ENCODE peak calls at places on chromosomes 5 and 9, in four cellular contexts. Q is GM12878, C is HepG2, A is K562. M is an unnamed sample.

GRCh38 chr5:32814620-32815019 is 103.5 kb downstream of the NPR3 start:
- DNase-seq in Q (no peak), C (no peak), A (no peak), M (no peak)

GRCh38 chr9:13429271-13429670 is 149.8 kb upstream of the MPDZ start:
- DNase-seq in Q (no peak), A (no peak), C (no peak), M (no peak)

GRCh38 chr5:67425514-67425913 is 228.9 kb upstream of the CD180 start:
- DNase-seq in Q (no peak), A (no peak), C (no peak), M (no peak)

GRCh38 chr9:77907581-77907980 is 124.0 kb downstream of the GNAQ start:
- DNase-seq in C (no peak), A (no peak), Q (no peak), M (no peak)

GRCh38 chr9:90290716-90291485 is 351.7 kb downstream of the DIRAS2 start:
- DNase-seq in A (no peak), Q (no peak), C (no peak), M (no peak)

GRCh38 chr5:133128066-133128465 is 76.3 kb downstream of the HSPA4 start:
- DNase-seq in A (no peak), C (no peak), Q (no peak), M (no peak)

GRCh38 chr9:73806876-73807275 is 655.2 kb downstream of the ANXA1 start:
- DNase-seq in Q (no peak), A (no peak), C (no peak), M (no peak)

GRCh38 chr5:109927639-109928038 is 237.9 kb downstream of the MAN2A1 start:
- DNase-seq in A (no peak), Q (no peak), C (no peak), M (no peak)

GRCh38 chr5:125446986-125447385 is 700.5 kb upstream of the ZNF608 start:
- DNase-seq in Q (no peak), A (no peak), C (no peak), M (no peak)

GRCh38 chr5:78738104-78738503 is 89.5 kb upstream of the LHFPL2 start:
- DNase-seq in Q (no peak), A (no peak), C (no peak), M (no peak)

GRCh38 chr9:127763918-127764384 is 14.5 kb downstream of the SH2D3C start:
- DNase-seq in A (peak; percentile 85), Q (no peak), C (peak; percentile 32), M (peak; percentile 83)
- TF ChIP-seq REST in A (no peak), Q (no peak), C (no peak), M (no peak)

GRCh38 chr5:6633469-6634326 is 458 bp downstream of the SRD5A1 start:
- DNase-seq in Q (no peak), A (peak; percentile 55), C (no peak), M (peak; percentile 51)

GRCh38 chr5:6634327-6634713 is 1.1 kb downstream of the SRD5A1 start:
- DNase-seq in C (no peak), A (peak; percentile 50), Q (no peak), M (peak; percentile 34)

GRCh38 chr5:6631441-6631840 is 1.4 kb downstream of the NSUN2 start:
- DNase-seq in A (no peak), C (no peak), Q (no peak), M (no peak)

GRCh38 chr5:6632931-6633468 is at the start of the genes NSUN2 and SRD5A1:
- DNase-seq in C (peak; percentile 81), A (peak; percentile 95), Q (peak; percentile 71), M (peak; percentile 89)

GRCh38 chr5:6632324-6632930 is 417 bp downstream of the NSUN2 start:
- DNase-seq in A (peak; percentile 60), Q (no peak), C (peak; percentile 18), M (peak; percentile 59)
- TF ChIP-seq CREB1 in A (no peak), Q (no peak), C (no peak), M (no peak)

GRCh38 chr5:81520769-81521168 is 126.8 kb upstream of the ACOT12 start:
- DNase-seq in C (no peak), A (no peak), Q (no peak), M (no peak)
- TF ChIP-seq REST in C (no peak), A (no peak), Q (no peak), M (no peak)

DNA sequence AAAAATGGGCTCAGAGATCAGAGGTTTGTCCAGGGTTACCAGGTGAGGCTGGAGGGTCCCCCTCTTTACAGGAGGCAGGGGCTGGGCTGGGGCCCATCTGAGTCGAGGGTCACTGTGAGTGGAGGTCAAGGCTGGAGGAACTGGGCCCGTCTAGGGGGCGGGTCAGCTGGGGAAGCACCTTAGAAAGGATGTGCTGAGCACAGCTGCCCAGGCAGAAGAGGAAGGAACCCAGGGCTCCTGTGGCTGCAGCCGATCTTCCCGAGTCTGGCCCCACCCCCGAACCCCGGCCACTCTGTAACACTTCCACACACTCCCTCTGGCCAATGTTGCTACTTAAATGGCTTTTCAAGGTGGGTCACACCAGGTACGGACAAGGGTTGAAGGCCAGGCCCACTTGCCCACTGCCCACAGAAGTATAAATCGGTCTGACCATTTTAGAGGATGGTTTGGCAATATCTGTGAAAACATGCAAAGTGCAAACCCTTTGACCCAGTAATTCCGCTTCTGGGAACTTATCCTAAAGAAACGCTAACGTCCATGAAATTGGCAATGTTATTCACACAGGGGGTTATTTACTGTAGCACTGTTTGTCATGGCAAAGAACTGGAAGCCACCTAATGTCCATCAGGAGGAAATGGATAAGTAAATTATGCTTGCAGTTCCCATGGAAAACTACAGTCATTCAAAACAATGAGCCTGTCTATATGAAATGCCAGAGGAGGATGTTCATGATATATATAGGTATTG is 30.5 kb upstream of the EEIG1 start:
- DNase-seq in A (no peak), C (peak; percentile 30), Q (no peak), M (peak; percentile 44)
- TF ChIP-seq CREB1 in A (no peak), C (no peak), Q (no peak), M (no peak)

GRCh38 chr9:68779558-68780376 is 74.7 kb downstream of the PIP5K1B start:
- DNase-seq in C (peak; percentile 89), Q (peak; percentile 77), A (peak; percentile 93), M (peak; percentile 97)
- TF ChIP-seq REST in C (no peak), Q (no peak), A (peak; percentile 19), M (no peak)

GRCh38 chr9:36874921-36875320 is 159.1 kb downstream of the PAX5 start:
- DNase-seq in Q (no peak), C (no peak), A (no peak), M (no peak)
- TF ChIP-seq CREB1 in Q (no peak), C (no peak), A (no peak), M (no peak)

M was measured in GM23338.